ENCODE peak calls at places on chromosomes 13 and 19, in six cellular contexts. L is DMS53, E is cardiac muscle cell, U is pancreas, A is body of pancreas, H is AG04450. C is an unnamed sample.

GRCh38 chr19:34713262-34713637 is 20.8 kb upstream of the ZNF181 start:
- DNase-seq in L (peak; percentile 42), E (no peak), U (no peak), A (no peak), H (no peak), C (no peak)

GRCh38 chr13:37306778-37307544 is 201.5 kb upstream of the CSNK1A1L start:
- DNase-seq in L (no peak), E (peak; percentile 90), U (no peak), A (no peak), H (peak; percentile 84), C (no peak)

GRCh38 chr13:46983881-46984280 is 87.0 kb upstream of the HTR2A start:
- DNase-seq in L (peak; percentile 81), E (no peak), U (no peak), A (no peak), H (peak; percentile 8), C (no peak)

GRCh38 chr13:99996177-99996705 is 14.7 kb downstream of the ZIC2 start:
- DNase-seq in L (peak; percentile 31), E (no peak), U (no peak), A (no peak), H (no peak), C (peak; percentile 93)

GRCh38 chr13:20391597-20392452 is 133.8 kb downstream of the CRYL1 start:
- DNase-seq in L (peak; percentile 92), E (no peak), U (peak; percentile 76), A (no peak), H (no peak), C (no peak)

GRCh38 chr13:106795847-106796246 is 227.9 kb upstream of the ARGLU1 start:
- DNase-seq in L (peak; percentile 50), E (peak; percentile 10), U (no peak), A (no peak), H (no peak), C (no peak)

GRCh38 chr13:44312898-44313551 is 60.6 kb upstream of the SERP2 start:
- DNase-seq in L (peak; percentile 81), E (peak; percentile 64), U (no peak), A (no peak), H (peak; percentile 70), C (peak; percentile 16)

GRCh38 chr19:39410620-39411005 is 1.9 kb upstream of the PLEKHG2 start:
- DNase-seq in L (peak; percentile 60), E (peak; percentile 48), U (no peak), A (no peak), H (no peak), C (no peak)

GRCh38 chr13:110553417-110553816 is 8.1 kb downstream of the RAB20 start:
- DNase-seq in L (no peak), E (no peak), U (no peak), A (no peak), H (no peak), C (no peak)

GRCh38 chr13:41418751-41419150 is 38.6 kb upstream of the RGCC start:
- DNase-seq in L (no peak), E (no peak), U (no peak), A (no peak), H (no peak), C (no peak)

GRCh38 chr13:107373551-107373950 is 805.6 kb upstream of the ARGLU1 start:
- DNase-seq in L (peak; percentile 54), E (peak; percentile 75), U (no peak), A (no peak), H (peak; percentile 65), C (peak; percentile 43)

GRCh38 chr13:36746051-36746450 is 72.2 kb downstream of the SERTM1 start:
- DNase-seq in L (no peak), E (no peak), U (no peak), A (no peak), H (no peak), C (no peak)

GRCh38 chr19:2294377-2295335 is 12.7 kb upstream of the PEAK3 start:
- DNase-seq in L (no peak), E (peak; percentile 81), U (no peak), A (no peak), H (no peak), C (no peak)

GRCh38 chr13:46530084-46530935 is 22.7 kb upstream of the LRCH1 start:
- DNase-seq in L (no peak), E (peak; percentile 56), U (no peak), A (no peak), H (no peak), C (no peak)

GRCh38 chr19:1630012-1630411 is 22.4 kb downstream of the TCF3 start:
- DNase-seq in L (no peak), E (no peak), U (peak; percentile 54), A (no peak), H (no peak), C (no peak)

GRCh38 chr19:3192684-3193083 is 7.0 kb downstream of the NCLN start:
- DNase-seq in L (no peak), E (no peak), U (peak; percentile 54), A (no peak), H (no peak), C (no peak)

GRCh38 chr19:4504874-4505569 is 13.3 kb downstream of the PLIN4 start:
- DNase-seq in L (no peak), E (no peak), U (no peak), A (no peak), H (no peak), C (no peak)

GRCh38 chr19:2561895-2562294 is 86.0 kb downstream of the GADD45B start:
- DNase-seq in L (no peak), E (no peak), U (peak; percentile 15), A (no peak), H (no peak), C (no peak)

GRCh38 chr13:109214393-109214792 is 572.0 kb downstream of the IRS2 start:
- DNase-seq in L (no peak), E (no peak), U (no peak), A (no peak), H (no peak), C (no peak)

GRCh38 chr19:50858896-50859295 is 4.2 kb downstream of the KLK3 start:
- DNase-seq in L (peak; percentile 93), E (no peak), U (peak; percentile 52), A (peak; percentile 35), H (no peak), C (peak; percentile 80)

GRCh38 chr13:91031508-91031907 is 316.0 kb upstream of the MIR17HG start:
- DNase-seq in L (peak; percentile 0), E (no peak), U (no peak), A (no peak), H (no peak), C (no peak)

GRCh38 chr13:73677041-73677589 is 457.1 kb downstream of the KLF12 start:
- DNase-seq in L (peak; percentile 56), E (peak; percentile 70), U (no peak), A (no peak), H (no peak), C (peak; percentile 88)

GRCh38 chr13:93361703-93362102 is 135.1 kb downstream of the GPC6 start:
- DNase-seq in L (peak; percentile 45), E (no peak), U (no peak), A (no peak), H (no peak), C (no peak)

GRCh38 chr19:4567584-4568071 is 8.1 kb upstream of the SEMA6B start:
- DNase-seq in L (peak; percentile 57), E (peak; percentile 72), U (peak; percentile 78), A (peak; percentile 43), H (no peak), C (peak; percentile 17)

GRCh38 chr13:28620011-28620830 is 38.7 kb upstream of the POMP start:
- DNase-seq in L (no peak), E (peak; percentile 48), U (no peak), A (no peak), H (no peak), C (no peak)

GRCh38 chr13:60303166-60303565 is 93.9 kb upstream of the TDRD3 start:
- DNase-seq in L (no peak), E (no peak), U (no peak), A (no peak), H (no peak), C (no peak)

GRCh38 chr13:57787058-57787791 is 155.7 kb downstream of the PCDH17 start:
- DNase-seq in L (peak; percentile 60), E (no peak), U (peak; percentile 24), A (no peak), H (no peak), C (peak; percentile 65)

GRCh38 chr13:37966266-37966665 is 96.7 kb upstream of the TRPC4 start:
- DNase-seq in L (no peak), E (no peak), U (no peak), A (no peak), H (no peak), C (no peak)

GRCh38 chr19:4641132-4641531 is 1.8 kb downstream of the TNFAIP8L1 start:
- DNase-seq in L (no peak), E (no peak), U (no peak), A (no peak), H (no peak), C (no peak)

GRCh38 chr13:110907951-110908898 is 6.6 kb downstream of the ANKRD10 start:
- DNase-seq in L (peak; percentile 64), E (peak; percentile 67), U (no peak), A (peak; percentile 86), H (no peak), C (peak; percentile 43)

GRCh38 chr19:54521022-54521859 is 18.6 kb downstream of the LAIR2 start:
- DNase-seq in L (no peak), E (no peak), U (no peak), A (no peak), H (no peak), C (no peak)

GRCh38 chr19:46902402-46902766 is 41.6 kb downstream of the ARHGAP35 start:
- DNase-seq in L (peak; percentile 42), E (no peak), U (no peak), A (peak; percentile 20), H (no peak), C (no peak)

GRCh38 chr19:48351341-48351752 is 12.4 kb downstream of the TMEM143 start:
- DNase-seq in L (peak; percentile 70), E (peak; percentile 69), U (peak; percentile 85), A (peak; percentile 71), H (no peak), C (no peak)

GRCh38 chr13:78241278-78241919 is 322.8 kb upstream of the EDNRB start:
- DNase-seq in L (peak; percentile 47), E (peak; percentile 53), U (no peak), A (peak; percentile 3), H (peak; percentile 2), C (no peak)